ENCODE peak calls at places on chromosomes 4 and X, in five cellular contexts. One of them, this sample, is unnamed.

GRCh38 chrX:19627081-19627480 is 111.8 kb upstream of the MAP3K15 start:
- DNase-seq in A673: no peak
- DNase-seq in neuronal stem cell: no peak
- DNase-seq in foreskin fibroblast: no peak
- DNase-seq in uterus: peak
- DNase-seq in this sample: peak

GRCh38 chr4:64584125-64584524 is 174.9 kb upstream of the TECRL start:
- DNase-seq in uterus: no peak
- DNase-seq in neuronal stem cell: no peak
- DNase-seq in A673: no peak
- DNase-seq in foreskin fibroblast: no peak
- DNase-seq in this sample: no peak

GRCh38 chr4:186108391-186108790 is 3.9 kb downstream of the FAM149A start:
- DNase-seq in foreskin fibroblast: no peak
- DNase-seq in uterus: no peak
- DNase-seq in A673: no peak
- DNase-seq in neuronal stem cell: peak
- DNase-seq in this sample: no peak

GRCh38 chr4:123102897-123103489 is 180.6 kb upstream of the NUDT6 start:
- DNase-seq in foreskin fibroblast: peak
- DNase-seq in neuronal stem cell: peak
- DNase-seq in A673: peak
- DNase-seq in uterus: no peak
- DNase-seq in this sample: peak

GRCh38 chr4:101242441-101242840 is 104.9 kb downstream of the PPP3CA start:
- DNase-seq in foreskin fibroblast: no peak
- DNase-seq in neuronal stem cell: no peak
- DNase-seq in A673: no peak
- DNase-seq in uterus: no peak
- DNase-seq in this sample: no peak

GRCh38 chr4:2256781-2257191 is 5.1 kb downstream of the MXD4 start:
- DNase-seq in A673: no peak
- DNase-seq in foreskin fibroblast: no peak
- DNase-seq in neuronal stem cell: no peak
- DNase-seq in uterus: peak
- DNase-seq in this sample: no peak

GRCh38 chrX:103153661-103154060 is 60.7 kb upstream of the NXF3 start:
- DNase-seq in A673: no peak
- DNase-seq in foreskin fibroblast: no peak
- DNase-seq in uterus: no peak
- DNase-seq in neuronal stem cell: no peak
- DNase-seq in this sample: no peak

GRCh38 chr4:139839664-139840063 is 174.0 kb downstream of the MGST2 start:
- DNase-seq in uterus: no peak
- DNase-seq in neuronal stem cell: no peak
- DNase-seq in A673: no peak
- DNase-seq in foreskin fibroblast: no peak
- DNase-seq in this sample: no peak

GRCh38 chr4:2630556-2631273 is 94.3 kb downstream of the FAM193A start:
- DNase-seq in foreskin fibroblast: no peak
- DNase-seq in A673: no peak
- DNase-seq in neuronal stem cell: no peak
- DNase-seq in uterus: no peak
- DNase-seq in this sample: no peak

GRCh38 chr4:180828455-180829018 is 1414.7 kb upstream of the TENM3 start:
- DNase-seq in foreskin fibroblast: no peak
- DNase-seq in A673: peak
- DNase-seq in uterus: no peak
- DNase-seq in neuronal stem cell: peak
- DNase-seq in this sample: peak

GRCh38 chrX:134520860-134521390 is 61.0 kb downstream of the HPRT1 start:
- DNase-seq in uterus: no peak
- DNase-seq in A673: peak
- DNase-seq in foreskin fibroblast: peak
- DNase-seq in neuronal stem cell: peak
- DNase-seq in this sample: peak

GRCh38 chr4:152415980-152416379 is 119.9 kb downstream of the FBXW7 start:
- DNase-seq in foreskin fibroblast: peak
- DNase-seq in neuronal stem cell: no peak
- DNase-seq in A673: no peak
- DNase-seq in uterus: no peak
- DNase-seq in this sample: peak

GRCh38 chr4:121932212-121932974 is 19.5 kb downstream of the TRPC3 start:
- DNase-seq in A673: no peak
- DNase-seq in foreskin fibroblast: no peak
- DNase-seq in uterus: no peak
- DNase-seq in neuronal stem cell: no peak
- DNase-seq in this sample: no peak

GRCh38 chr4:30720656-30721352 is 635 bp downstream of the PCDH7 start:
- DNase-seq in neuronal stem cell: peak
- DNase-seq in uterus: peak
- DNase-seq in foreskin fibroblast: no peak
- DNase-seq in A673: peak
- DNase-seq in this sample: peak

GRCh38 chr4:147772459-147772969 is 40.6 kb downstream of the ARHGAP10 start:
- DNase-seq in A673: peak
- DNase-seq in neuronal stem cell: no peak
- DNase-seq in foreskin fibroblast: peak
- DNase-seq in uterus: no peak
- DNase-seq in this sample: peak

GRCh38 chr4:6190486-6190885 is 9.9 kb downstream of the JAKMIP1 start:
- DNase-seq in foreskin fibroblast: no peak
- DNase-seq in uterus: no peak
- DNase-seq in neuronal stem cell: no peak
- DNase-seq in A673: no peak
- DNase-seq in this sample: no peak

GRCh38 chr4:187608001-187608421 is 387.6 kb upstream of the ZFP42 start:
- DNase-seq in foreskin fibroblast: peak
- DNase-seq in uterus: no peak
- DNase-seq in A673: no peak
- DNase-seq in neuronal stem cell: no peak
- DNase-seq in this sample: peak

GRCh38 chr4:36235306-36235705 is 9.0 kb downstream of the ARAP2 start:
- DNase-seq in neuronal stem cell: no peak
- DNase-seq in foreskin fibroblast: no peak
- DNase-seq in uterus: no peak
- DNase-seq in A673: no peak
- DNase-seq in this sample: no peak

GRCh38 chr4:156968479-156968984 is 3.1 kb downstream of the PDGFC start:
- DNase-seq in neuronal stem cell: peak
- DNase-seq in uterus: peak
- DNase-seq in A673: peak
- DNase-seq in foreskin fibroblast: peak
- DNase-seq in this sample: peak

GRCh38 chr4:170102426-170102825 is 12.7 kb upstream of the AADAT start:
- DNase-seq in uterus: no peak
- DNase-seq in A673: no peak
- DNase-seq in foreskin fibroblast: no peak
- DNase-seq in neuronal stem cell: no peak
- DNase-seq in this sample: no peak

GRCh38 chrX:30302957-30303356 is 6.2 kb downstream of the NR0B1 start:
- DNase-seq in A673: peak
- DNase-seq in neuronal stem cell: no peak
- DNase-seq in foreskin fibroblast: peak
- DNase-seq in uterus: no peak
- DNase-seq in this sample: peak

GRCh38 chrX:101619336-101619735 is 1.5 kb upstream of the ARMCX6 start:
- DNase-seq in A673: peak
- DNase-seq in uterus: no peak
- DNase-seq in neuronal stem cell: no peak
- DNase-seq in foreskin fibroblast: no peak
- DNase-seq in this sample: no peak

GRCh38 chr4:6179362-6179761 is 21.0 kb downstream of the JAKMIP1 start:
- DNase-seq in A673: no peak
- DNase-seq in neuronal stem cell: no peak
- DNase-seq in foreskin fibroblast: no peak
- DNase-seq in uterus: no peak
- DNase-seq in this sample: no peak

GRCh38 chr4:55008166-55009056 is 117.0 kb downstream of the KDR start:
- DNase-seq in foreskin fibroblast: no peak
- DNase-seq in neuronal stem cell: no peak
- DNase-seq in A673: peak
- DNase-seq in uterus: no peak
- DNase-seq in this sample: no peak

GRCh38 chrX:98068210-98068609 is 1184.5 kb downstream of the RPA4 start:
- DNase-seq in neuronal stem cell: peak
- DNase-seq in uterus: no peak
- DNase-seq in foreskin fibroblast: no peak
- DNase-seq in A673: no peak
- DNase-seq in this sample: no peak

GRCh38 chrX:12002876-12003275 is 135.4 kb upstream of the FRMPD4 start:
- DNase-seq in neuronal stem cell: no peak
- DNase-seq in uterus: no peak
- DNase-seq in foreskin fibroblast: no peak
- DNase-seq in A673: no peak
- DNase-seq in this sample: no peak

GRCh38 chr4:98319021-98319420 is 57.8 kb downstream of the RAP1GDS1 start:
- DNase-seq in foreskin fibroblast: no peak
- DNase-seq in A673: no peak
- DNase-seq in uterus: no peak
- DNase-seq in neuronal stem cell: no peak
- DNase-seq in this sample: no peak

GRCh38 chr4:83643036-83643435 is 107.1 kb downstream of the GPAT3 start:
- DNase-seq in foreskin fibroblast: no peak
- DNase-seq in uterus: no peak
- DNase-seq in A673: peak
- DNase-seq in neuronal stem cell: no peak
- DNase-seq in this sample: no peak

GRCh38 chr4:56613101-56613862 is 67.8 kb downstream of the HOPX start:
- DNase-seq in foreskin fibroblast: peak
- DNase-seq in uterus: no peak
- DNase-seq in A673: no peak
- DNase-seq in neuronal stem cell: no peak
- DNase-seq in this sample: peak

GRCh38 chr4:40087799-40088366 is 31.2 kb downstream of the N4BP2 start:
- DNase-seq in foreskin fibroblast: no peak
- DNase-seq in uterus: no peak
- DNase-seq in A673: no peak
- DNase-seq in neuronal stem cell: no peak
- DNase-seq in this sample: no peak

GRCh38 chrX:118360429-118361125 is 14.7 kb downstream of the WDR44 start:
- DNase-seq in neuronal stem cell: no peak
- DNase-seq in foreskin fibroblast: no peak
- DNase-seq in A673: no peak
- DNase-seq in uterus: no peak
- DNase-seq in this sample: no peak

GRCh38 chrX:71252221-71252620 is 1.7 kb downstream of the ZMYM3 start:
- DNase-seq in uterus: no peak
- DNase-seq in neuronal stem cell: no peak
- DNase-seq in A673: no peak
- DNase-seq in foreskin fibroblast: no peak
- DNase-seq in this sample: no peak
- H3K4me3 ChIP-seq in uterus: no peak
- H3K4me3 ChIP-seq in neuronal stem cell: peak
- H3K4me3 ChIP-seq in A673: peak
- H3K4me3 ChIP-seq in foreskin fibroblast: peak
- H3K4me3 ChIP-seq in this sample: peak

DNA sequence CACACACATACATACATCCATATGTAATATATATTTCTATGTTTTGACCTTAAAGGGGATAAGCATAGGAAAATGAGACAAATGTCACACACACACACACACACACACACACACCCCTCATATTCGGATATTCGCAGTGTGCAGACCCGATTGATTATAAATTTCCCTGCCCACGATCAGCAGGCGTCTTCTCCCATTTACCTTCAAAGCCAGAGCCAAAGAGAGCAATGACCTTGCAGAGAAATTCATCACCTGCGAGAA is 485 bp downstream of the GPRIN3 start:
- DNase-seq in neuronal stem cell: no peak
- DNase-seq in foreskin fibroblast: no peak
- DNase-seq in A673: no peak
- DNase-seq in uterus: no peak
- DNase-seq in this sample: no peak
- H3K4me3 ChIP-seq in neuronal stem cell: peak
- H3K4me3 ChIP-seq in foreskin fibroblast: peak
- H3K4me3 ChIP-seq in A673: peak
- H3K4me3 ChIP-seq in uterus: peak
- H3K4me3 ChIP-seq in this sample: peak

GRCh38 chrX:37613898-37614297 is 42.4 kb downstream of the LANCL3 start:
- DNase-seq in A673: no peak
- DNase-seq in neuronal stem cell: no peak
- DNase-seq in foreskin fibroblast: no peak
- DNase-seq in uterus: no peak
- DNase-seq in this sample: no peak

GRCh38 chrX:37603938-37604409 is 32.5 kb downstream of the LANCL3 start:
- DNase-seq in uterus: no peak
- DNase-seq in A673: peak
- DNase-seq in neuronal stem cell: no peak
- DNase-seq in foreskin fibroblast: no peak
- DNase-seq in this sample: no peak

GRCh38 chrX:37609727-37610126 is 38.3 kb downstream of the LANCL3 start:
- DNase-seq in A673: no peak
- DNase-seq in uterus: no peak
- DNase-seq in foreskin fibroblast: no peak
- DNase-seq in neuronal stem cell: no peak
- DNase-seq in this sample: no peak

DNA sequence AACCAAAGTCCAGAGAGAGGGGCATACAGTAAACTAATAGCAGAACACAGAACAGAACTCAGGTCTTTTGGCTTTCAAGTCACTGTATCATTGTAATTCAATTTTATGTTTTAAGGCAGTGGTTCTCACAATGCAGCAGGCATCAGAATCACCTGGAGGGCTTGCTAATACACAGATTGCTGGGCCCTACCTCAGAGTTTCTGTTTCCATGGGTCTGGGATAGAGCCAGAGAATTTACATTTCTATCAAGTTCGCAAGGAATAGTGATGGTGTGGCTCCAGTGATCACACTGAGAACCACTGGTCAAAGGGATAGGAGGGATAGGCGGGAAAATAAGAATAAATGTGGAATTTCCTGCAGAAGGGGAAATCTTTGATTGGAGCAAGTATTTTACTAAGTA is 36.7 kb downstream of the LANCL3 start:
- DNase-seq in uterus: no peak
- DNase-seq in foreskin fibroblast: no peak
- DNase-seq in neuronal stem cell: no peak
- DNase-seq in A673: no peak
- DNase-seq in this sample: no peak
- H3K4me3 ChIP-seq in uterus: no peak
- H3K4me3 ChIP-seq in foreskin fibroblast: no peak
- H3K4me3 ChIP-seq in neuronal stem cell: no peak
- H3K4me3 ChIP-seq in A673: no peak
- H3K4me3 ChIP-seq in this sample: no peak

DNA sequence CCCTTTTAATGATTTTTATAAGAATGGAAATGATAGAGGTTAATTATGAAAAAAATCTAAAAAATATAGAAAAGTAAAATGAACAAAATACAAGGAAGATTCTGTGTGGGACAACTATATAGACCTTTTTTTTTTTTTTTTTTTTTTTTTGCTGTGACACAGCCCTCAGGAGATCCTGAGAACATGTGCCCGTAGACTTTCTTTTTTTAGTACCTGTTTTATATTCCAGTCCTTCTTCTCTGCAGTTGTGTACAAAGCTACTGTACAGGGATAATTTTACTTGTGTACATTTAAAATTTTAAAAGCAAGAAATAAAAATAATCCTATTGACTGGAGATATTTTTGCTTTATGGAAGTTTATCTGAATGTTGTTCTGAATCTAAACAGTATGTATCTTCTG is 85.5 kb downstream of the KDM6A start:
- DNase-seq in foreskin fibroblast: no peak
- DNase-seq in A673: no peak
- DNase-seq in neuronal stem cell: no peak
- DNase-seq in uterus: no peak
- DNase-seq in this sample: no peak
- H3K4me3 ChIP-seq in foreskin fibroblast: no peak
- H3K4me3 ChIP-seq in A673: no peak
- H3K4me3 ChIP-seq in neuronal stem cell: no peak
- H3K4me3 ChIP-seq in uterus: no peak
- H3K4me3 ChIP-seq in this sample: no peak